ENCODE peak calls at places on chromosomes 6 and 20, in five cellular contexts. One of them, this sample, is unnamed.

GRCh38 chr20:58495623-58496428 is 19.4 kb downstream of the APCDD1L start:
- DNase-seq in choroid plexus epithelial cell: no peak
- DNase-seq in fibroblast of villous mesenchyme: no peak
- DNase-seq in stomach: no peak
- DNase-seq in A549: no peak
- DNase-seq in this sample: no peak

GRCh38 chr20:51092238-51092822 is 69.4 kb upstream of the KCNG1 start:
- DNase-seq in A549: no peak
- DNase-seq in choroid plexus epithelial cell: peak; percentile 42
- DNase-seq in stomach: no peak
- DNase-seq in fibroblast of villous mesenchyme: no peak
- DNase-seq in this sample: no peak

GRCh38 chr6:116011520-116011919 is 49.2 kb downstream of the FRK start:
- DNase-seq in A549: no peak
- DNase-seq in choroid plexus epithelial cell: no peak
- DNase-seq in stomach: no peak
- DNase-seq in fibroblast of villous mesenchyme: no peak
- DNase-seq in this sample: no peak

GRCh38 chr6:82914511-82914910 is 151.1 kb downstream of the UBE3D start:
- DNase-seq in A549: no peak
- DNase-seq in stomach: no peak
- DNase-seq in choroid plexus epithelial cell: no peak
- DNase-seq in fibroblast of villous mesenchyme: no peak
- DNase-seq in this sample: no peak

GRCh38 chr20:48619126-48620101 is 208.4 kb downstream of the PREX1 start:
- DNase-seq in choroid plexus epithelial cell: no peak
- DNase-seq in fibroblast of villous mesenchyme: no peak
- DNase-seq in A549: no peak
- DNase-seq in stomach: no peak
- DNase-seq in this sample: no peak

GRCh38 chr6:28615955-28616747 is 90.5 kb downstream of the GPX5 start:
- DNase-seq in fibroblast of villous mesenchyme: no peak
- DNase-seq in A549: no peak
- DNase-seq in choroid plexus epithelial cell: no peak
- DNase-seq in stomach: no peak
- DNase-seq in this sample: no peak

GRCh38 chr20:35551485-35551884 is 9.6 kb downstream of the ERGIC3 start:
- DNase-seq in choroid plexus epithelial cell: no peak
- DNase-seq in fibroblast of villous mesenchyme: no peak
- DNase-seq in stomach: no peak
- DNase-seq in A549: no peak
- DNase-seq in this sample: no peak

GRCh38 chr6:109117346-109118035 is 22.2 kb downstream of the CEP57L1 start:
- DNase-seq in A549: no peak
- DNase-seq in stomach: no peak
- DNase-seq in fibroblast of villous mesenchyme: no peak
- DNase-seq in choroid plexus epithelial cell: no peak
- DNase-seq in this sample: no peak

GRCh38 chr6:57262901-57263694 is 41.0 kb upstream of the RAB23 start:
- DNase-seq in choroid plexus epithelial cell: peak; percentile 94
- DNase-seq in A549: no peak
- DNase-seq in stomach: no peak
- DNase-seq in fibroblast of villous mesenchyme: peak; percentile 87
- DNase-seq in this sample: peak; percentile 49

GRCh38 chr6:36858407-36858981 is 16.1 kb downstream of the PPIL1 start:
- DNase-seq in fibroblast of villous mesenchyme: peak; percentile 86
- DNase-seq in stomach: no peak
- DNase-seq in choroid plexus epithelial cell: peak; percentile 77
- DNase-seq in A549: no peak
- DNase-seq in this sample: no peak

GRCh38 chr6:35496851-35497570 is at the start of gene TEAD3:
- DNase-seq in fibroblast of villous mesenchyme: peak; percentile 82
- DNase-seq in stomach: peak; percentile 69
- DNase-seq in A549: no peak
- DNase-seq in choroid plexus epithelial cell: peak; percentile 60
- DNase-seq in this sample: no peak

DNA sequence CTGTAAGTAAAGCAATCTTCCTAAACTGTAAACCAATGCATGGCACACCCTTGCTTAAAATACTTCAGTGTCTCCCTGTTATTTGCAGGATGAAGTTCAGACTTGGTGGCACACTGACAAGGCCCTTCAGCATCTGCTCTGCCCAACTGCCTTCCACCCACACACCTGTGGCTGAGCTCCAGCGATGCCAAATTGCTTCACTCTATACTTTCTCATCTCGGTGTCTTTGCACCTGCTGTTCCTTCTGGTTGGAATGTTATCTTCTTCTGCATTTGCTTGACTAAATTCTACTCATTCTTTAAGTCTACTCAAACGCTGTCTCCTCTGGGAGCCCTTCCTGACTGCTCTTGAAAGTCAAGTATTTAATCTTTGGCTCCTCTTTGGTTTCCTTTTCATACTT is 100.1 kb upstream of the SUPT3H start:
- DNase-seq in fibroblast of villous mesenchyme: no peak
- DNase-seq in stomach: no peak
- DNase-seq in choroid plexus epithelial cell: no peak
- DNase-seq in A549: no peak
- DNase-seq in this sample: no peak
- TF ChIP-seq CTCF in fibroblast of villous mesenchyme: no peak
- TF ChIP-seq CTCF in stomach: no peak
- TF ChIP-seq CTCF in choroid plexus epithelial cell: no peak
- TF ChIP-seq CTCF in A549: no peak
- TF ChIP-seq CTCF in this sample: no peak

GRCh38 chr20:26276811-26277210 is 580.2 kb upstream of the ZNF337 start:
- DNase-seq in stomach: no peak
- DNase-seq in A549: no peak
- DNase-seq in choroid plexus epithelial cell: peak; percentile 3
- DNase-seq in fibroblast of villous mesenchyme: no peak
- DNase-seq in this sample: no peak
- TF ChIP-seq CTCF in stomach: no peak
- TF ChIP-seq CTCF in A549: no peak
- TF ChIP-seq CTCF in choroid plexus epithelial cell: no peak
- TF ChIP-seq CTCF in fibroblast of villous mesenchyme: no peak
- TF ChIP-seq CTCF in this sample: no peak

DNA sequence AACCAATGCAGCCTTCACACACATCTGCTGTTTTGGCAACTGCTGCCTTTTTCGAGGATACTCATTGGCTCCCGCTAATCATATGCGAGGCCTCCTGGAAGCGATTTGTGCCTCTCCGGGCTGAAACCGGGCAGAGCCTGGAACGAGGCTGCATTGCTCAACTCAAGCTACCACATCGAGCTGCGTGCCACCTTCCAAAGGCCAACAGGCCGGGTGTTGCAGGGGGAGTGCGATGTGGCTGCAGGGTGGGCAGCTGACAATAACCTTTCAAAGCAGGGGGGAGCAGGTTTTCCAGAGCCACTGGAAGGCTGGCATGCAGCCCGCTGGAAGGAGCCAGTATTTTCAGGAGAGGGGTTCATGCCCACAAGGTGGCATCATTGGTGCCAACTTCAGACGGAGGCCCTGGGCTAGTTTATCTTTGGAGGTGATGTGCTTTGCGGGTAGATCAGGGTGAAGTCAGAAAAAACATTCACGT is 122.6 kb upstream of the IFNGR1 start:
- DNase-seq in stomach: peak; percentile 65
- DNase-seq in A549: peak; percentile 37
- DNase-seq in choroid plexus epithelial cell: peak; percentile 25
- DNase-seq in fibroblast of villous mesenchyme: peak; percentile 21
- DNase-seq in this sample: peak; percentile 22
- TF ChIP-seq CTCF in stomach: no peak
- TF ChIP-seq CTCF in A549: peak; percentile 51
- TF ChIP-seq CTCF in choroid plexus epithelial cell: no peak
- TF ChIP-seq CTCF in fibroblast of villous mesenchyme: no peak
- TF ChIP-seq CTCF in this sample: peak; percentile 8

DNA sequence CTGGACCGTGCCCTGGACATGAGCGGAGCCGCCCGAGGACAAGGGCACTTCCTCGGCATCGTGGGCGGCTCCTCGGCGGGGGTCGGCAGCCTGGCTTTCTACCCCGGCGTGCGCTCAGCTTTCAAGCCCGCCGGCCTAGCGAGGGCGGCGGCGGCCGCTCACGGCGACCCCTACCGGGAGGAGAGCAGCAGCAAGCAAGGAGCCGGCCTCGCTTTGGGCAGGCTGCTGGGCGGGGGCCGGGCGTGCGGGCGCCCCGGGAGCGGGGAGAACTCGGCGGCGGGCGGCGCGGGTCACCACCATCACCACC is 6.7 kb downstream of the PRDM13 start:
- DNase-seq in stomach: no peak
- DNase-seq in A549: peak; percentile 66
- DNase-seq in choroid plexus epithelial cell: peak; percentile 37
- DNase-seq in fibroblast of villous mesenchyme: peak; percentile 38
- DNase-seq in this sample: no peak
- TF ChIP-seq CTCF in stomach: peak; percentile 31
- TF ChIP-seq CTCF in A549: peak; percentile 46
- TF ChIP-seq CTCF in choroid plexus epithelial cell: peak; percentile 45
- TF ChIP-seq CTCF in fibroblast of villous mesenchyme: peak; percentile 45
- TF ChIP-seq CTCF in this sample: peak; percentile 39

GRCh38 chr20:23013429-23013828 is 21.7 kb upstream of the SSTR4 start:
- DNase-seq in A549: peak; percentile 44
- DNase-seq in choroid plexus epithelial cell: no peak
- DNase-seq in stomach: no peak
- DNase-seq in fibroblast of villous mesenchyme: no peak
- DNase-seq in this sample: no peak

GRCh38 chr20:23008673-23009072 is 26.4 kb upstream of the SSTR4 start:
- DNase-seq in stomach: no peak
- DNase-seq in fibroblast of villous mesenchyme: no peak
- DNase-seq in choroid plexus epithelial cell: no peak
- DNase-seq in A549: peak; percentile 51
- DNase-seq in this sample: no peak

GRCh38 chr20:23009636-23010035 is 25.5 kb upstream of the SSTR4 start:
- DNase-seq in fibroblast of villous mesenchyme: no peak
- DNase-seq in choroid plexus epithelial cell: no peak
- DNase-seq in A549: peak; percentile 67
- DNase-seq in stomach: peak; percentile 64
- DNase-seq in this sample: no peak

GRCh38 chr20:23010096-23010495 is 25.0 kb upstream of the SSTR4 start:
- DNase-seq in choroid plexus epithelial cell: no peak
- DNase-seq in stomach: no peak
- DNase-seq in fibroblast of villous mesenchyme: no peak
- DNase-seq in A549: no peak
- DNase-seq in this sample: no peak

GRCh38 chr20:23011008-23011721 is 23.9 kb upstream of the SSTR4 start:
- DNase-seq in A549: no peak
- DNase-seq in choroid plexus epithelial cell: no peak
- DNase-seq in fibroblast of villous mesenchyme: no peak
- DNase-seq in stomach: no peak
- DNase-seq in this sample: no peak
- TF ChIP-seq CTCF in A549: no peak
- TF ChIP-seq CTCF in choroid plexus epithelial cell: no peak
- TF ChIP-seq CTCF in fibroblast of villous mesenchyme: no peak
- TF ChIP-seq CTCF in stomach: no peak
- TF ChIP-seq CTCF in this sample: no peak

GRCh38 chr6:136930528-136930927 is 8.4 kb downstream of the SLC35D3 start:
- DNase-seq in A549: no peak
- DNase-seq in choroid plexus epithelial cell: no peak
- DNase-seq in fibroblast of villous mesenchyme: no peak
- DNase-seq in stomach: no peak
- DNase-seq in this sample: no peak

GRCh38 chr6:136923954-136924291 is 1.8 kb downstream of the SLC35D3 start:
- DNase-seq in fibroblast of villous mesenchyme: no peak
- DNase-seq in choroid plexus epithelial cell: no peak
- DNase-seq in stomach: no peak
- DNase-seq in A549: no peak
- DNase-seq in this sample: no peak

GRCh38 chr6:136926383-136926782 is 4.3 kb downstream of the SLC35D3 start:
- DNase-seq in A549: no peak
- DNase-seq in fibroblast of villous mesenchyme: no peak
- DNase-seq in choroid plexus epithelial cell: no peak
- DNase-seq in stomach: no peak
- DNase-seq in this sample: no peak

GRCh38 chr6:136923116-136923953 is 1.2 kb downstream of the SLC35D3 start:
- DNase-seq in fibroblast of villous mesenchyme: no peak
- DNase-seq in choroid plexus epithelial cell: no peak
- DNase-seq in stomach: no peak
- DNase-seq in A549: no peak
- DNase-seq in this sample: no peak

GRCh38 chr6:136927313-136927712 is 5.2 kb downstream of the SLC35D3 start:
- DNase-seq in fibroblast of villous mesenchyme: peak; percentile 21
- DNase-seq in choroid plexus epithelial cell: peak; percentile 53
- DNase-seq in stomach: no peak
- DNase-seq in A549: peak; percentile 29
- DNase-seq in this sample: no peak
- TF ChIP-seq CTCF in fibroblast of villous mesenchyme: peak; percentile 51
- TF ChIP-seq CTCF in choroid plexus epithelial cell: peak; percentile 70
- TF ChIP-seq CTCF in stomach: no peak
- TF ChIP-seq CTCF in A549: peak; percentile 30
- TF ChIP-seq CTCF in this sample: peak; percentile 36

This sample was measured in HFF-Myc.